ENCODE peak calls at places on chromosomes 4 and X, in ten cellular contexts. W is osteocyte, Y is upper lobe of right lung, D is GM12878, M is foreskin fibroblast, A is HFF-Myc, J is IMR-90, V is H9, Z is cardiac muscle cell, B is brain microvascular endothelial cell. F is an unnamed sample.

GRCh38 chr4:11152684-11153083 is 276.0 kb downstream of the HS3ST1 start:
- DNase-seq in J (no peak), V (no peak), Y (no peak), Z (peak; percentile 2), W (no peak), B (no peak), A (no peak), M (no peak), D (no peak), F (no peak)

GRCh38 chr4:121428721-121429120 is 47.9 kb upstream of the QRFPR start:
- DNase-seq in W (no peak), M (peak; percentile 65), V (no peak), B (peak; percentile 13), Z (no peak), Y (no peak), A (no peak), D (no peak), J (peak; percentile 22), F (peak; percentile 33)

GRCh38 chrX:69424161-69424560 is 80.0 kb upstream of the NALF2 start:
- DNase-seq in Y (no peak), W (no peak), D (no peak), V (no peak), M (peak; percentile 8), J (peak; percentile 16), B (no peak), Z (peak; percentile 8), A (no peak), F (peak; percentile 28)

GRCh38 chr4:128600996-128601857 is 208.3 kb upstream of the JADE1 start:
- DNase-seq in W (no peak), V (no peak), D (no peak), M (peak; percentile 93), A (peak; percentile 82), B (peak; percentile 96), J (peak; percentile 97), Z (no peak), Y (peak; percentile 82), F (peak; percentile 98)

GRCh38 chr4:17624821-17625220 is 10.4 kb downstream of the MED28 start:
- DNase-seq in M (no peak), A (no peak), V (no peak), B (no peak), W (no peak), D (no peak), J (no peak), Z (no peak), Y (no peak), F (no peak)

GRCh38 chr4:110049951-110050925 is 137.6 kb downstream of the EGF start:
- DNase-seq in A (peak; percentile 15), J (peak; percentile 52), W (no peak), Y (no peak), D (peak; percentile 8), V (no peak), B (peak; percentile 39), Z (peak; percentile 60), M (peak; percentile 77), F (peak; percentile 64)

GRCh38 chr4:184792950-184793555 is 32.7 kb downstream of the ACSL1 start:
- DNase-seq in J (peak; percentile 96), M (peak; percentile 91), D (no peak), V (no peak), W (no peak), Z (no peak), B (peak; percentile 94), Y (no peak), A (peak; percentile 74), F (peak; percentile 91)

GRCh38 chr4:107863850-107864371 is 39.2 kb downstream of the SGMS2 start:
- DNase-seq in M (peak; percentile 54), Z (peak; percentile 54), A (no peak), V (no peak), D (no peak), W (no peak), B (peak; percentile 74), J (peak; percentile 51), Y (no peak), F (peak; percentile 46)

GRCh38 chr4:88185916-88186315 is 27.5 kb upstream of the ABCG2 start:
- DNase-seq in Z (no peak), Y (no peak), B (no peak), J (peak; percentile 90), D (no peak), V (no peak), A (no peak), W (no peak), M (no peak), F (peak; percentile 41)

GRCh38 chr4:158253350-158253980 is 43.2 kb downstream of the TMEM144 start:
- DNase-seq in Y (no peak), M (peak; percentile 82), V (no peak), J (peak; percentile 63), A (peak; percentile 31), Z (peak; percentile 67), B (peak; percentile 71), W (no peak), D (no peak), F (peak; percentile 78)

DNA sequence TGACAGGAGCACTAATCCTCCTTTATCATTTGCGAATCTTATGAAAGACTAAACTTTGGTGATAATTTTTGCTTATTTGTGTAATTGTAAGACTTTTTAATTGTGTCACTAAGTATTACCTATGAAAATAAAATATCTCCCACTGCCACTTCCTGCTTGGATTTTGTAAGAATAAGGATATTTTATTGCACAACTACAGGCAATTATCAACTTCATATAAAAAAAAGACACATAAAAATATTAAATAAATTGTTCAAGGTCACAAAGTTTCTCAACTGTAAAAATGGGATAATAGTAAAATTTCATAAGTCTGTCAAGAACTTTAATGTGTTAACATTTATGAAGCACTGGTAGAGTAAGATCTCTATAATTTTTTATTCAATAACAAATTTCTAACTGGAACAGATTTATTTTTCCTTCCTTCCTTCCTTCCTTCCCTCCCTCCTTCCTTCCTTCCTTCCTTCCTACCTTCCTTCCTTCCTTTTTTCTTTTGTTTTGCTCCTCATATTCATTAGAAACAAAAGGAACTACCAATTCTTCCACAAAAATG is 527.6 kb upstream of the FAM47C start:
- DNase-seq in W (no peak), B (no peak), Z (no peak), Y (no peak), V (no peak), J (no peak), A (no peak), M (no peak), D (no peak), F (no peak)
- TF ChIP-seq CTCF in W (no peak), B (no peak), Z (no peak), Y (no peak), V (no peak), J (no peak), A (no peak), M (no peak), D (no peak), F (no peak)

GRCh38 chrX:64206556-64207162 is 1.2 kb upstream of the AMER1 start:
- DNase-seq in A (no peak), J (peak; percentile 55), M (peak; percentile 8), V (no peak), B (no peak), W (no peak), Z (peak; percentile 51), D (no peak), Y (peak; percentile 63), F (peak; percentile 73)

GRCh38 chrX:64204701-64205440 is 637 bp downstream of the AMER1 start:
- DNase-seq in V (peak; percentile 36), D (no peak), W (no peak), A (no peak), Y (peak; percentile 69), J (peak; percentile 19), B (no peak), M (peak; percentile 77), Z (peak; percentile 34), F (peak; percentile 24)

GRCh38 chrX:64204252-64204651 is 1.3 kb downstream of the AMER1 start:
- DNase-seq in A (no peak), J (peak; percentile 1), M (peak; percentile 36), V (peak; percentile 27), B (no peak), W (no peak), D (no peak), Z (no peak), Y (peak; percentile 61), F (no peak)

GRCh38 chrX:64205441-64205734 is at the start of gene AMER1:
- DNase-seq in W (no peak), Z (no peak), Y (no peak), B (no peak), J (no peak), M (no peak), A (no peak), V (no peak), D (no peak), F (no peak)

DNA sequence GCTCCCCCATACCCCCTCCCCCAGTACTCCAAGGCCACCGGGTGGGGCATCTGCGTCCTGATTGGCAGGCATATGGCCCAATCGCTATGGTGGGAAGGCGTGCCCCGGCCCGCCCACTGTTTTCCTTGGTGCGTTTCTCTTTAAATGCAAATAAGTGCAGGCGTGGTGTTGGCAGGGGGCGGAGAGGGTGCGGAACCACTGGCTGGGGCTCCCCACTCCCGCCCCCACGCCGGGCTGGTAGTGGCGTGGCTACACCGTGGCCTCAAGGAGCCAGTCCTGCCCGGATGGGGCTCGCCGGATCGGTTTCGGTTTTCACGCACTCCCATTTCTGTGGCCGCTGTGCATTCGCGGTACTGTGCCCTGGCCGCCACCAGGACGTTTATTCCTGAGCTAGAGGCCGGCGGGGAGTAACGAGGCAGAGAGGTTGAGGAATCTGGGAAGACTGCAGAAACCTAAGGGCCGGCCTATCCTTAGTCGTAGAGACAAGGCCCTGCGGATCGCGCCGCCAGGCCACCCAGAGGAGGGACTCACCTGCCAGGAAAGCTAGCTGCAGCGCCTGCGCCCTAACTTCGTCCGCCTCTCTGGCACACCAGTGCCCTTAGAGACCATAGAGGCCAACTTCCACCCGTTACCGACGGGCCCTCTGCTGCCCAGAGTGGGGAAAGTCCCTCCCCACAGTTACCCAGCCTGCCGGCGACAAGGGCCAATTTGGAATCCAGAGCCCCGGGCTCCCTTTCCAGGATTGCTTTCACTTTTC is 405 bp upstream of the AMER1 start:
- DNase-seq in W (peak; percentile 95), B (peak; percentile 94), M (peak; percentile 94), Y (peak; percentile 96), V (peak; percentile 92), A (peak; percentile 72), Z (peak; percentile 88), D (peak; percentile 71), J (peak; percentile 87), F (peak; percentile 91)
- TF ChIP-seq CTCF in W (peak; percentile 35), B (no peak), M (no peak), Y (peak; percentile 16), V (peak; percentile 32), A (no peak), Z (no peak), D (no peak), J (no peak), F (no peak)

DNA sequence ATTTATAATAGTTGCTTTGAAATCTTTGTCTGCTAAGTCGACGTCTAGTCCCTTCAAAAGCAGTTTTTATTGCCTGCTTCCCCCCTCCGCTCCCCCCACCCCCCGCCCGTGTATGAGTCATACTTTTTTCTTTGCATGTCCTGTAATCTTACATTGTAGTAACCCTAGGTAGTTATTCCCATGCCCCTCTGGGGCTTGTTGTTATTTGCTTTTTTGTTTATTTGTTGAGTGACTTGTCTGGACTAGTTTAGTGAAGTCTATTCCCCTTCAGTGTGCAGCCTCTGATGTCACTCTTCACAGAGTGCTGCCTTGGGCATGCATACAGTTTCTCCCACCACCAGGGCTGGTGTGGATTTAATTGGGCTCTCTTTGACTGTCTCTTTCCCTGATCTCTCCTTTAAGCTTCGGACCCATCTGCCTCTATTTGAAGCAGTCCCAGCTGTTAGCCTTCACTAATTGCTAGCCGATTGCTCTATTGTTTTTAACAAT is 86.2 kb downstream of the PPEF1 start:
- DNase-seq in W (no peak), Z (no peak), M (peak; percentile 4), A (no peak), D (no peak), J (no peak), B (no peak), Y (no peak), V (peak; percentile 28), F (no peak)
- TF ChIP-seq CTCF in W (no peak), Z (no peak), M (no peak), A (no peak), D (no peak), J (no peak), B (no peak), Y (no peak), V (no peak), F (no peak)

GRCh38 chrX:155435744-155436112 is 22.7 kb downstream of the F8A3 start:
- DNase-seq in J (no peak), Z (no peak), D (no peak), Y (no peak), A (no peak), B (no peak), V (no peak), M (no peak), W (no peak), F (no peak)
- TF ChIP-seq CTCF in J (no peak), Z (no peak), D (no peak), Y (no peak), A (no peak), B (no peak), V (no peak), M (no peak), W (no peak), F (no peak)